ENCODE peak calls at places on chromosomes 16 and 17, in four cellular contexts. S, O, W and B are unnamed samples.
A peak's percentile ranks its signal among the peaks of the same experiment; 100 is the strongest.

GRCh38 chr16:56916571-56917403 is 15.2 kb upstream of the HERPUD1 start:
- DNase-seq in S (no peak), O (peak; percentile 77), W (no peak), B (no peak)

GRCh38 chr17:67994827-67995567 is 1.3 kb downstream of the C17orf58 start:
- DNase-seq in S (no peak), O (no peak), W (no peak), B (no peak)

GRCh38 chr16:57920891-57921240 is 50.1 kb downstream of the CNGB1 start:
- DNase-seq in S (no peak), O (no peak), W (no peak), B (no peak)

GRCh38 chr17:208429-208828 is 27.0 kb upstream of the DOC2B start:
- DNase-seq in S (no peak), O (no peak), W (no peak), B (no peak)

GRCh38 chr17:31197991-31198390 is 99.0 kb downstream of the OMG start:
- DNase-seq in S (no peak), O (no peak), W (no peak), B (no peak)

GRCh38 chr17:19533718-19534561 is at the start of gene SLC47A1:
- DNase-seq in S (no peak), O (no peak), W (no peak), B (no peak)

GRCh38 chr16:50096791-50097190 is 31.0 kb downstream of the HEATR3 start:
- DNase-seq in S (no peak), O (no peak), W (no peak), B (no peak)

GRCh38 chr16:25108054-25108453 is 3.5 kb upstream of the LCMT1 start:
- DNase-seq in S (peak; percentile 60), O (no peak), W (no peak), B (no peak)

GRCh38 chr17:77315551-77316190 is 174.9 kb downstream of the SEC14L1 start:
- DNase-seq in S (no peak), O (no peak), W (no peak), B (no peak)

GRCh38 chr17:44219636-44220210 is at the start of gene UBTF:
- DNase-seq in S (peak; percentile 71), O (no peak), W (no peak), B (no peak)

GRCh38 chr17:80917716-80918560 is 73.7 kb upstream of the CHMP6 start:
- DNase-seq in S (no peak), O (no peak), W (no peak), B (no peak)

GRCh38 chr16:66266436-66267286 is 99.8 kb upstream of the CDH5 start:
- DNase-seq in S (no peak), O (no peak), W (no peak), B (no peak)

GRCh38 chr16:81987706-81988105 is 23.6 kb downstream of the SDR42E1 start:
- DNase-seq in S (no peak), O (no peak), W (no peak), B (no peak)

GRCh38 chr16:53159781-53160436 is 105.1 kb downstream of the CHD9 start:
- DNase-seq in S (peak; percentile 45), O (peak; percentile 20), W (no peak), B (peak; percentile 36)

GRCh38 chr17:58533616-58534188 is 19.3 kb upstream of the MTMR4 start:
- DNase-seq in S (no peak), O (no peak), W (no peak), B (no peak)

GRCh38 chr17:34378664-34379101 is 15.7 kb upstream of the CCL1 start:
- DNase-seq in S (no peak), O (peak; percentile 76), W (no peak), B (no peak)

GRCh38 chr17:70834039-70834438 is 664.7 kb downstream of the KCNJ2 start:
- DNase-seq in S (no peak), O (no peak), W (no peak), B (no peak)

GRCh38 chr17:48754500-48755261 is 26.1 kb upstream of the HOXB13 start:
- DNase-seq in S (no peak), O (no peak), W (no peak), B (no peak)

GRCh38 chr16:85928411-85928820 is 29.5 kb downstream of the IRF8 start:
- DNase-seq in S (no peak), O (no peak), W (no peak), B (no peak)

GRCh38 chr17:9177212-9177611 is 155.9 kb downstream of the NTN1 start:
- DNase-seq in S (no peak), O (no peak), W (no peak), B (no peak)

GRCh38 chr16:82470506-82471196 is 156.1 kb upstream of the CDH13 start:
- DNase-seq in S (no peak), O (no peak), W (no peak), B (no peak)

GRCh38 chr16:53620476-53620875 is 83.2 kb downstream of the RPGRIP1L start:
- DNase-seq in S (no peak), O (no peak), W (no peak), B (no peak)

GRCh38 chr16:49858200-49859129 is 2.6 kb upstream of the ZNF423 start:
- DNase-seq in S (peak; percentile 19), O (no peak), W (no peak), B (no peak)

GRCh38 chr16:22624038-22624656 is 113.5 kb downstream of the NPIPB5 start:
- DNase-seq in S (no peak), O (no peak), W (no peak), B (no peak)

GRCh38 chr17:80447790-80448189 is 28.6 kb downstream of the NPTX1 start:
- DNase-seq in S (no peak), O (no peak), W (no peak), B (no peak)

GRCh38 chr16:23505942-23506605 is 4.2 kb downstream of the GGA2 start:
- DNase-seq in S (peak; percentile 28), O (no peak), W (no peak), B (no peak)

GRCh38 chr17:45147581-45148182 is 593 bp upstream of the HEXIM1 start:
- DNase-seq in S (no peak), O (peak; percentile 85), W (no peak), B (no peak)

GRCh38 chr16:81583893-81584705 is 139.5 kb downstream of the CMIP start:
- DNase-seq in S (no peak), O (no peak), W (no peak), B (no peak)

GRCh38 chr17:64164592-64165285 is 34.8 kb upstream of the ERN1 start:
- DNase-seq in S (no peak), O (no peak), W (no peak), B (no peak)

GRCh38 chr16:54487933-54488332 is 201.3 kb upstream of the IRX3 start:
- DNase-seq in S (no peak), O (no peak), W (no peak), B (no peak)

GRCh38 chr16:89893642-89894548 is 20.5 kb downstream of the TCF25 start:
- DNase-seq in S (no peak), O (no peak), W (no peak), B (no peak)
- H3K36me3 ChIP-seq in S (peaks cover 89% of the 10 kb centered on the region), O (peaks cover 34% of the 10 kb centered on the region), W (peaks cover 3% of the 10 kb centered on the region), B (peaks cover 93% of the 10 kb centered on the region)

GRCh38 chr16:51731160-51731559 is 580.1 kb upstream of the SALL1 start:
- DNase-seq in S (no peak), O (no peak), W (no peak), B (no peak)

DNA sequence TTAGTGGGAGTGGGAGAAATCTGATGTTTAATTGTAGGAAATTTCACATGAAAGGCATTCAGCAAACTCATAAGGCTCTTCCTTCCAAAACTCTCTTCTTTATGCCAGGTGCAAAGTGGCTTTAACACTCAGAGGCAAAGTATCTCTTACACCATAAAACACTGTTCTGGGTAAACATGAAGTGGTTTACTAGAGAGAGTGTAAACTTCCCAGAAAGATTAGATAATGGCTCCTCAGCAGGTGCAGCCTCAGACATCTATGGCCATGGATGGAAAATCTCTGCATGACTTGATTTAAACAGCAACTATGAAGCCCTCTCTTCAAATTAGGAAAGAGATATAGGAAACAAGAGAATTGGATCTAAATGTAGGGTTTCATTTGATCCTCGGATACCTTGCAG is 583.1 kb upstream of the SALL1 start:
- DNase-seq in S (no peak), O (no peak), W (no peak), B (no peak)
- TF ChIP-seq YY1 in S (no peak), O (no peak), W (no peak), B (no peak)

GRCh38 chr17:29616300-29617048 is 6.2 kb downstream of the CORO6 start:
- DNase-seq in S (no peak), O (no peak), W (no peak), B (no peak)

GRCh38 chr17:29617481-29618271 is 5.0 kb downstream of the CORO6 start:
- DNase-seq in S (peak; percentile 89), O (peak; percentile 36), W (no peak), B (no peak)

GRCh38 chr17:29618272-29619065 is 4.2 kb downstream of the CORO6 start:
- DNase-seq in S (no peak), O (no peak), W (no peak), B (no peak)

GRCh38 chr17:29615492-29616299 is 7.0 kb downstream of the CORO6 start:
- DNase-seq in S (peak; percentile 96), O (no peak), W (no peak), B (peak; percentile 55)

DNA sequence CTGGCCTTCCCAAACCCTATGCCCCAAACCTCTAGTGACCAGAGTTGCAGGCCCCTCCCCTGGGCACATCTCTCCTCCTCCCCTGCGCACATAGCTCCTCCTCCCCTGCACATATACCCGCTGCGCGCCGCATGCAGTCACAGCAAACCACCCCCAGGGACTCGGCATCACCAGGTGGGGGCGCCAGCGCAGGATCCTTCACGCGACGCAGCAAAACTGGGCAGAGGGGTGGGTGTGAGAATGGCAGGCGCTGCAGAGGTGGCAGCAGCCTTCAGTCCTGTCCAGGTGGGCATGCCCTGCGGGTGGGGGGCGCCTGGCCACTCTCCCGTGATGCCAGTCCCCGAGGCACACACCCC is 5.6 kb downstream of the CORO6 start:
- DNase-seq in S (peak; percentile 66), O (no peak), W (no peak), B (no peak)
- H3K4me3 ChIP-seq in S (no peak overlapping the region), O (peak overlapping the region; percentile 67), W (peak overlapping the region; percentile 21), B (no peak overlapping the region)

GRCh38 chr17:41907633-41908539 is 10.9 kb downstream of the ACLY start:
- DNase-seq in S (no peak), O (no peak), W (no peak), B (no peak)
- H3K36me3 ChIP-seq in S (peaks cover 97% of the 10 kb centered on the region), O (peaks cover 38% of the 10 kb centered on the region), W (peaks cover 64% of the 10 kb centered on the region), B (peaks cover 96% of the 10 kb centered on the region)